ENCODE peak calls at places on chromosomes 12 and 14, in eight cellular contexts. S is PC-3; T is fibroblast of mammary gland; W is CD8-positive, alpha-beta T cell; X is lower leg skin; M is body of pancreas; F is esophagus squamous epithelium; E is astrocyte. G is an unnamed sample.

GRCh38 chr14:55448146-55448614 is 7.8 kb upstream of the TBPL2 start:
- DNase-seq in F (no peak), X (no peak), W (no peak), T (peak), S (peak), E (peak), M (no peak), G (peak)

GRCh38 chr14:56760164-56760914 is 49.9 kb downstream of the OTX2 start:
- DNase-seq in F (no peak), T (no peak), X (no peak), E (no peak), M (no peak), S (no peak), W (no peak), G (no peak)

GRCh38 chr12:77553976-77554619 is 276.6 kb upstream of the NAV3 start:
- DNase-seq in T (no peak), F (no peak), W (no peak), M (no peak), E (no peak), X (no peak), S (no peak), G (no peak)

GRCh38 chr12:75784591-75784990 is 247.0 kb downstream of the PHLDA1 start:
- DNase-seq in E (no peak), S (peak), X (peak), M (peak), T (no peak), W (no peak), F (no peak), G (peak)

GRCh38 chr12:96858162-96858561 is 48.9 kb upstream of the NEDD1 start:
- DNase-seq in T (no peak), X (no peak), M (no peak), W (no peak), F (no peak), S (no peak), E (no peak), G (no peak)

GRCh38 chr14:77498984-77499527 is 440 bp upstream of the ISM2 start:
- DNase-seq in E (no peak), X (no peak), M (no peak), F (no peak), T (no peak), W (no peak), S (no peak), G (no peak)

GRCh38 chr14:55599250-55599879 is 19.4 kb downstream of the KTN1 start:
- DNase-seq in M (peak), S (peak), X (no peak), T (no peak), E (no peak), W (no peak), F (no peak), G (peak)

GRCh38 chr12:80226576-80226975 is 127.2 kb downstream of the OTOGL start:
- DNase-seq in F (no peak), E (peak), S (peak), X (no peak), W (no peak), T (peak), M (no peak), G (no peak)

GRCh38 chr12:130953783-130954543 is at the start of gene ADGRD1:
- DNase-seq in F (no peak), S (no peak), W (no peak), E (no peak), M (peak), X (peak), T (peak), G (peak)

GRCh38 chr14:32319368-32320049 is 9.6 kb upstream of the AKAP6 start:
- DNase-seq in M (no peak), W (no peak), X (no peak), T (peak), F (no peak), E (no peak), S (peak), G (no peak)

GRCh38 chr12:5493018-5493417 is 61.1 kb downstream of the NTF3 start:
- DNase-seq in W (no peak), F (no peak), E (no peak), S (no peak), X (peak), T (no peak), M (no peak), G (no peak)

GRCh38 chr12:13002301-13003097 is 2.4 kb upstream of the HEBP1 start:
- DNase-seq in X (no peak), T (no peak), S (no peak), F (no peak), E (no peak), M (no peak), W (no peak), G (no peak)

GRCh38 chr14:51596473-51596870 is 55.2 kb upstream of the FRMD6 start:
- DNase-seq in T (no peak), W (no peak), F (no peak), X (no peak), E (no peak), S (no peak), M (no peak), G (no peak)

GRCh38 chr14:43872752-43873655 is 634.1 kb downstream of the FSCB start:
- DNase-seq in F (no peak), T (no peak), S (no peak), W (no peak), X (no peak), M (no peak), E (no peak), G (no peak)

DNA sequence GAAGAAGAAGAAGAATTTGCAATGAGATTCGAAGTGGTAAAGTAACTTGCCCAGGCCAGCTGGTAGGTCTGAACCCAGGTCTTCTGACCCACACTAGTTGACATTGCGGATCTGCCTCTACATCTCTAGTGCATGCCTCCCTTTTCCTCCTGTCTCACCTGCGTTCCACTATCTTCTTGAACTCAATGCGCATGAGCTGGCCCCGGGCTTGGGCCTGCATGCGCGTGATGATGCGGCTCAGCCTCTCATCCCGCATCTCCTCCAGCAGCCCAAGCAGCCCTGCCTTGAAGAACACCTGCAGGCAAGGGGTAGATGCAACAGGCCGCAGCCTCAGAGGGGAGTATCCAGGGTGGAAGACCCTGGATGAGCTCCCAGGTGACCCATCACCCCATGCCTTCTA is 11.9 kb downstream of the MYH6 start:
- DNase-seq in F (no peak), E (no peak), M (no peak), T (no peak), X (no peak), S (no peak), W (no peak), G (no peak)
- H3K4me3 ChIP-seq in F (no peak), E (no peak), M (no peak), T (no peak), X (no peak), S (no peak), W (no peak), G (no peak)

DNA sequence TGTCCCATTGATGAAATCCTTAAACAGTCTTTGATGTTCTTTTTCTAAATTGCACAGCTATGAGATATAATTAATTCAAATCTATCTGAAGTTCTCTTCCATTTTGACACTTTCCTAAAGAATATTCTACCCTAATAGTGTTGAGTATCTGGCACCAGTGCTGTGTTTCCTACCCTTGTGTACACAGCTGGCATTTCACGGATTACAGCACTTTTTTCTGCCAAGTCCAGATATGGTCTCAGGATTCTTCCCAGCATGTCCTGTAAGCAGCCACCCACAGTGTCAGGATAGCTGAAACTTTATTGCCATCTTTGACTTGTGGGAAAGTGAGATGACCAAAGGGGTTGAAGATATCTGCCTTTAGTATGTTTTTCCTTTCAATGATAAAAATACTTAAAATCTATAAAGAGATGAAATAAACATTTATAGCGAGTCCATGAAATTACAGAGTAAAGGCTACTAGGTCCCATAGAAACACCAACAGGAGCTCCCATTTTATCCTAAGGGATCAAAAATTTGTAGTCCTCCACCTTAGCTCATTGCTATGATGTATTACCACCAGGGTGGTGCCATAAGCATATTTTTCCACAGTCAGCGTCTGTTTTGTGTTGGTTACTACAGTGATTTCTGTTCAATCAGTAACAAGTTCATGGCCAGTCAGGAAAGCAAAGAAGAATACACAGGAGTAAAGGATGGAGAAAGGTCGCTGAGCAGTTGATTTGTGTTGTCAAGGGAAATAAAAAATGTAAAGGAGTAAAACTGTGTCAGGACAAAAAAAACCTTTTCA is 96.7 kb downstream of the TRHDE start:
- DNase-seq in W (no peak), E (no peak), F (no peak), M (peak), T (no peak), X (no peak), S (no peak), G (no peak)
- H3K4me3 ChIP-seq in W (no peak), E (no peak), F (no peak), M (no peak), T (no peak), X (no peak), S (no peak), G (no peak)

DNA sequence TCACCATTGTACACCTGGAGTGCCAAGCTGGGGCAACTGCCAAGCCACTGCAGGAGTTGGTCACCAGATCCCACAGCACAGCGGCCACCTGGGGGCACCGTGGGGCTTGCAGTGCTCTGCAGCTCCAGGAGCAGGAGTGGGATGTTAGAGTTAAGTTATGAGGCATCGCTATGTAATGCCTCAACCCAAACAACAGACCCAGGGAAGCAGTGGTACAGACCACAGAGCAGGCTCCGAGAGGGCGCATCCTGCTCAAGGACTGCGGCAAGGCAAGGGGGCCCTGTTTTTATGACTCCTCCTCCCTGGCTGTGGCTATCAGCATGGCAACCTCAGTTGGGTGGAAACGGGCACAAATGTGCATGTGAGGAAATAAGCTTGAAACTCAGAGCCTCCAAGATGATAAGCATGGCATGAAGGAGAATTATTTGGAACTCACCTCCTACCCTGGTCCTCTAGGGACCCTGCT is 63.1 kb downstream of the ARL6IP4 start:
- DNase-seq in E (peak), W (peak), T (peak), M (peak), F (no peak), S (peak), X (peak), G (peak)
- H3K4me3 ChIP-seq in E (no peak), W (no peak), T (no peak), M (no peak), F (no peak), S (no peak), X (no peak), G (no peak)

GRCh38 chr14:102776761-102777710 is at the start of gene TRAF3:
- DNase-seq in E (peak), M (peak), F (no peak), W (peak), X (no peak), T (peak), S (peak), G (peak)
- H3K4me3 ChIP-seq in E (peak), M (peak), F (peak), W (peak), X (peak), T (peak), S (peak), G (peak)

DNA sequence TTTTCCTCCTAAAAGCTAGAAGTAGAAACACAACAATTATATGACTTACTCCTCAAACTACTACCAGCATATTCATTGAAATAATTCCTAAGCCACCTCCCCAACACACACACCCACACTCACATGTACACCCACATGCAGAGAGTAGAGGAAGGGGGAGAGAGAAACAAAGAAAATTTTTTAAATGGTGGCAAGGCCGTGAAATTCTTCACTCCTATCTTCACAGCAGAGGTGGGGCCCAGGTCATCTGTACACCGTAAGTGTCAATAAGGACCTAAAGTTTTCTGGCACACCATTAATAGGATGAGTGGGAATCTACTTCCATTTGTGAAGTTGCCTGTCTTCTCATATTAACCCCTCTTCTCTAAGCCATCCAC is 73.9 kb upstream of the EGLN3 start:
- DNase-seq in X (no peak), T (no peak), M (no peak), F (no peak), W (no peak), S (no peak), E (no peak), G (no peak)
- H3K4me3 ChIP-seq in X (no peak), T (no peak), M (no peak), F (no peak), W (no peak), S (no peak), E (no peak), G (no peak)

GRCh38 chr14:63205850-63206249 is 1.6 kb downstream of the RHOJ start:
- DNase-seq in X (no peak), M (no peak), E (peak), W (no peak), T (no peak), S (no peak), F (no peak), G (no peak)

GRCh38 chr14:63203618-63204406 is 431 bp upstream of the RHOJ start:
- DNase-seq in M (peak), W (no peak), T (peak), X (peak), E (peak), F (peak), S (peak), G (peak)

GRCh38 chr14:63205281-63205575 is 985 bp downstream of the RHOJ start:
- DNase-seq in S (no peak), E (no peak), X (no peak), F (no peak), T (peak), W (no peak), M (no peak), G (no peak)

GRCh38 chr14:63203015-63203414 is 1.2 kb upstream of the RHOJ start:
- DNase-seq in S (no peak), E (no peak), W (no peak), T (no peak), M (no peak), F (no peak), X (no peak), G (no peak)

DNA sequence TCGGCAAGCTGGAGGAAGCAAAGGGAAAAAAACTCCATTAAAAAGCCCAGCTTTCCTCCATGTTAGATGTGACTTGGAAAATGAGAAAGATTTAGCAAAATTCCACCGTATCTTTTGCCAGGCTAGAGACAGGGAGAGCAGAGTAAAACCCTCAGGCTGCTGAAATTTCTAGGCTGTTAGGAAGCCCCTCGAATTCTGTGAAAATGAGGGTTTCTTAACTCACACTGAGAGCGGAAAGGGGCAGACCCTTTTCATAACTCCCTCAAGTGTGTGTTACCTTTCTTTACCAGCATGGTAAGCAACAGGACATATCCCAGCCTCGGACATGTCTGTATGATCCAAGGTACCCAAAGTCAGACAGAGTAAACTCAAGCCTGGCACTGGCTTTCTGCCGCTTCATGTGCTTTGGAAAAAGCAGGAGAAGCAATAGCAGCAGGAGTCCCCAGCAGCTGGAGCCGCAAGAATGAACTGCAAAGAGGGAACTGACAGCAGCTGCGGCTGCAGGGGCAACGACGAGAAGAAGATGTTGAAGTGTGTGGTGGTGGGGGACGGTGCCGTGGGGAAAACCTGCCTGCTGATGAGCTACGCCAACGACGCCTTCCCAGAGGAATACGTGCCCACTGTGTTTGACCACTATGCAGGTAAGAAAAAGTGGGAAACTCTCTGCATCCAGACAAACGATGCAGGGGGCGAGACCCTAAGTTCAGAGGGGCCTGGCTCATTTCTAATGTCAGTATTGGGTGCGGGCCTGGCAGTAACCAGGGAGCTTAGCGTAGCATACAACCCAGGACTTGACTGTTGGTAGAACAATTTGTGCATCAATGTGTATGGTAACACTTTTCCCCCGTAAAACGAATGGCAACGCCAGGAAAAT is at the start of gene RHOJ:
- DNase-seq in E (peak), F (no peak), M (no peak), S (no peak), T (peak), W (no peak), X (no peak), G (peak)
- H3K4me3 ChIP-seq in E (peak), F (peak), M (no peak), S (peak), T (peak), W (no peak), X (no peak), G (peak)

GRCh38 chr14:26982071-26982470 is 384.2 kb upstream of the NOVA1 start:
- DNase-seq in S (no peak), T (no peak), F (no peak), M (no peak), W (no peak), E (no peak), X (no peak), G (no peak)

GRCh38 chr14:26987734-26988363 is 390.0 kb upstream of the NOVA1 start:
- DNase-seq in E (no peak), X (no peak), T (peak), M (no peak), S (no peak), W (no peak), F (no peak), G (no peak)

GRCh38 chr14:26984318-26985177 is 386.7 kb upstream of the NOVA1 start:
- DNase-seq in F (no peak), M (peak), E (peak), X (no peak), W (no peak), T (peak), S (peak), G (peak)
- H3K4me3 ChIP-seq in F (no peak), M (no peak), E (peak), X (no peak), W (no peak), T (no peak), S (no peak), G (no peak)

GRCh38 chr12:44077293-44077692 is 241.4 kb downstream of the TMEM117 start:
- DNase-seq in X (no peak), M (no peak), F (no peak), T (no peak), S (no peak), E (no peak), W (no peak), G (no peak)

GRCh38 chr12:44076892-44077291 is 241.0 kb downstream of the TMEM117 start:
- DNase-seq in S (no peak), W (no peak), M (no peak), F (no peak), T (no peak), X (no peak), E (no peak), G (no peak)

GRCh38 chr12:44078273-44078672 is 242.4 kb downstream of the TMEM117 start:
- DNase-seq in X (no peak), W (no peak), S (peak), T (peak), E (no peak), F (no peak), M (no peak), G (peak)
- H3K4me3 ChIP-seq in X (no peak), W (no peak), S (no peak), T (no peak), E (no peak), F (no peak), M (no peak), G (no peak)